ENCODE peak calls at places on chromosomes 6 and 20, in seven cellular contexts. H is suprapubic skin, D is GM12892, R is prostate gland, Y is breast epithelium, J is SK-N-SH, G is endothelial cell of umbilical vein. V is an unnamed sample.

GRCh38 chr20:46803446-46804020 is 91.1 kb upstream of the EYA2 start:
- DNase-seq in Y (no peak), D (no peak), J (no peak), H (peak), G (no peak), R (no peak), V (no peak)

GRCh38 chr20:17835240-17835940 is 133.2 kb downstream of the SNX5 start:
- DNase-seq in H (peak), G (peak), Y (peak), D (no peak), J (no peak), R (no peak), V (no peak)

GRCh38 chr6:168100803-168101095 is 21.7 kb upstream of the FRMD1 start:
- DNase-seq in H (no peak), R (no peak), J (peak), G (no peak), D (no peak), Y (no peak), V (no peak)

GRCh38 chr20:40931348-40932044 is 97.1 kb upstream of the TOP1 start:
- DNase-seq in H (no peak), G (no peak), J (no peak), Y (no peak), R (no peak), D (no peak), V (no peak)

GRCh38 chr20:23244207-23244915 is 106.2 kb upstream of the NXT1 start:
- DNase-seq in R (no peak), H (no peak), D (no peak), J (no peak), G (no peak), Y (no peak), V (no peak)

GRCh38 chr6:119446623-119447008 is 97.1 kb upstream of the MAN1A1 start:
- DNase-seq in G (no peak), Y (no peak), J (no peak), R (peak), D (no peak), H (peak), V (no peak)

GRCh38 chr6:17418281-17419188 is 25.1 kb downstream of the CAP2 start:
- DNase-seq in D (no peak), G (no peak), R (no peak), J (no peak), H (no peak), Y (no peak), V (no peak)

GRCh38 chr20:32976746-32977145 is 27.5 kb downstream of the SUN5 start:
- DNase-seq in J (no peak), D (no peak), R (no peak), G (no peak), H (peak), Y (no peak), V (no peak)

GRCh38 chr20:46406200-46406985 is at the start of gene ELMO2:
- DNase-seq in H (peak), Y (peak), D (peak), R (peak), J (peak), G (peak), V (peak)

GRCh38 chr20:635609-636338 is 17.2 kb downstream of the SRXN1 start:
- DNase-seq in J (no peak), Y (no peak), H (no peak), R (no peak), D (no peak), G (no peak), V (no peak)

GRCh38 chr20:17667445-17667844 is 14.6 kb downstream of the RRBP1 start:
- DNase-seq in R (no peak), G (no peak), H (no peak), J (no peak), Y (no peak), D (no peak), V (no peak)

GRCh38 chr20:47956261-47956995 is 171.1 kb upstream of the SULF2 start:
- DNase-seq in G (no peak), D (no peak), H (no peak), R (no peak), Y (no peak), J (no peak), V (no peak)

GRCh38 chr6:137866914-137867684 is at the start of gene TNFAIP3:
- DNase-seq in D (peak), H (peak), R (peak), Y (peak), J (peak), G (peak), V (peak)

GRCh38 chr6:31585531-31585930 is 546 bp upstream of the LST1 start:
- DNase-seq in Y (no peak), G (no peak), D (no peak), R (no peak), H (no peak), J (no peak), V (peak)

GRCh38 chr6:49546371-49546770 is 4.1 kb upstream of the C6orf141 start:
- DNase-seq in G (no peak), R (no peak), J (no peak), D (no peak), Y (no peak), H (no peak), V (no peak)

GRCh38 chr20:46025376-46025783 is 3.6 kb upstream of the SLC12A5 start:
- DNase-seq in R (no peak), Y (no peak), D (no peak), G (no peak), J (peak), H (no peak), V (no peak)

GRCh38 chr20:24738981-24739633 is 210.0 kb upstream of the CST7 start:
- DNase-seq in J (no peak), Y (no peak), G (no peak), R (no peak), D (no peak), H (no peak), V (no peak)

GRCh38 chr20:57210054-57210910 is 56.2 kb downstream of the BMP7 start:
- DNase-seq in R (no peak), D (no peak), H (no peak), G (no peak), J (no peak), Y (no peak), V (no peak)

GRCh38 chr6:142796571-142796970 is 148.4 kb downstream of the HIVEP2 start:
- DNase-seq in J (no peak), H (no peak), G (no peak), R (no peak), D (no peak), Y (no peak), V (no peak)

GRCh38 chr20:59483481-59483880 is 120.9 kb upstream of the PHACTR3 start:
- DNase-seq in H (no peak), J (no peak), Y (no peak), D (no peak), G (no peak), R (no peak), V (no peak)

GRCh38 chr20:17642404-17643269 is 39.4 kb downstream of the RRBP1 start:
- DNase-seq in R (no peak), Y (no peak), J (no peak), G (no peak), H (no peak), D (no peak), V (no peak)

GRCh38 chr20:16898433-16898832 is 150.3 kb downstream of the OTOR start:
- DNase-seq in J (no peak), D (no peak), Y (no peak), H (no peak), R (no peak), G (no peak), V (no peak)

GRCh38 chr6:139114741-139115140 is 20.1 kb upstream of the HECA start:
- DNase-seq in D (no peak), R (no peak), G (no peak), Y (no peak), H (no peak), J (no peak), V (no peak)

GRCh38 chr6:23505021-23505420 is 621.0 kb upstream of the NRSN1 start:
- DNase-seq in H (no peak), D (no peak), Y (no peak), J (no peak), G (no peak), R (no peak), V (no peak)

GRCh38 chr6:157488635-157489226 is 107.7 kb downstream of the ZDHHC14 start:
- DNase-seq in G (no peak), J (peak), H (no peak), D (no peak), Y (no peak), R (peak), V (no peak)

GRCh38 chr20:5354871-5355270 is 38.1 kb upstream of the PROKR2 start:
- DNase-seq in Y (no peak), G (no peak), D (no peak), H (no peak), R (no peak), J (no peak), V (no peak)

GRCh38 chr20:9397928-9398327 is 116.5 kb upstream of the LAMP5 start:
- DNase-seq in H (no peak), D (peak), R (no peak), Y (no peak), G (no peak), J (no peak), V (no peak)

GRCh38 chr6:149990672-149991402 is 27.1 kb downstream of the ULBP1 start:
- DNase-seq in D (peak), H (peak), R (no peak), J (peak), G (no peak), Y (no peak), V (peak)

GRCh38 chr6:13813621-13814175 is 659 bp downstream of the MCUR1 start:
- DNase-seq in Y (peak), D (no peak), H (peak), R (peak), J (peak), G (peak), V (peak)

GRCh38 chr6:139533573-139534471 is 159.4 kb upstream of the CITED2 start:
- DNase-seq in D (no peak), H (no peak), R (peak), Y (no peak), J (no peak), G (peak), V (no peak)

GRCh38 chr6:78831492-78831891 is 35.9 kb upstream of the IRAK1BP1 start:
- DNase-seq in Y (no peak), D (no peak), J (no peak), H (no peak), R (no peak), G (peak), V (no peak)

GRCh38 chr6:155126727-155127439 is 131.8 kb downstream of the TIAM2 start:
- DNase-seq in R (no peak), H (no peak), D (no peak), G (peak), J (no peak), Y (no peak), V (no peak)

GRCh38 chr6:119848706-119849105 is 499.1 kb upstream of the MAN1A1 start:
- DNase-seq in G (no peak), J (no peak), Y (no peak), D (no peak), H (no peak), R (no peak), V (no peak)

DNA sequence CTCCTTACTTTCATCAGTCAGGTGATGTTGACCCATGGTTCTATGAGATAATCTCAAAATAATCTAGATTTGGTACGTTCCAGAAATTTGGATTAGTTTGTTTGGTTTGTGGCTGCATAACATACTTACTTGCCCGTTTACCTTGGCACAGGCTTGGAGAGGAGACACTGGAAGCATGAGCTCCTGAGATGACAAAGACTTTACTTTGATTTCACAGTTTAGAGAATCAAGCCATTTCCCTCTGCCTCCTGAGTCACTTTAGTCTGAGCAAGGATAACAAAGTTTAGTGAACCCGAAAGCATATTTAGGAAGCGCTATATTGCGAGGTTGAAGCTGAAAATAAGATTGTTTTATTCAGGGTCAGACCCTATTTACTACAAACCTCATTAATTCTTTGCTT is 643.4 kb downstream of the QKI start:
- DNase-seq in J (no peak), D (no peak), R (no peak), H (no peak), G (peak), Y (no peak), V (no peak)
- TF ChIP-seq POLR2AphosphoS5 in J (no peak), D (no peak), R (no peak), H (no peak), G (no peak), Y (no peak), V (no peak)

GRCh38 chr20:35885212-35885611 is 69.1 kb downstream of the SCAND1 start:
- DNase-seq in J (no peak), H (no peak), Y (no peak), G (no peak), D (no peak), R (no peak), V (no peak)

GRCh38 chr20:35884541-35884865 is 69.8 kb downstream of the SCAND1 start:
- DNase-seq in J (no peak), R (no peak), G (no peak), H (no peak), D (no peak), Y (no peak), V (no peak)

GRCh38 chr20:35883341-35883777 is 70.9 kb downstream of the SCAND1 start:
- DNase-seq in Y (no peak), J (no peak), D (no peak), R (no peak), H (no peak), G (no peak), V (no peak)

GRCh38 chr20:35881676-35882075 is 72.6 kb downstream of the SCAND1 start:
- DNase-seq in H (no peak), D (no peak), Y (no peak), J (no peak), G (no peak), R (no peak), V (no peak)

GRCh38 chr20:35883778-35884540 is 70.3 kb downstream of the SCAND1 start:
- DNase-seq in H (peak), D (no peak), G (peak), J (peak), R (peak), Y (peak), V (peak)
- TF ChIP-seq POLR2AphosphoS5 in H (peak), D (no peak), G (peak), J (peak), R (peak), Y (peak), V (no peak)

DNA sequence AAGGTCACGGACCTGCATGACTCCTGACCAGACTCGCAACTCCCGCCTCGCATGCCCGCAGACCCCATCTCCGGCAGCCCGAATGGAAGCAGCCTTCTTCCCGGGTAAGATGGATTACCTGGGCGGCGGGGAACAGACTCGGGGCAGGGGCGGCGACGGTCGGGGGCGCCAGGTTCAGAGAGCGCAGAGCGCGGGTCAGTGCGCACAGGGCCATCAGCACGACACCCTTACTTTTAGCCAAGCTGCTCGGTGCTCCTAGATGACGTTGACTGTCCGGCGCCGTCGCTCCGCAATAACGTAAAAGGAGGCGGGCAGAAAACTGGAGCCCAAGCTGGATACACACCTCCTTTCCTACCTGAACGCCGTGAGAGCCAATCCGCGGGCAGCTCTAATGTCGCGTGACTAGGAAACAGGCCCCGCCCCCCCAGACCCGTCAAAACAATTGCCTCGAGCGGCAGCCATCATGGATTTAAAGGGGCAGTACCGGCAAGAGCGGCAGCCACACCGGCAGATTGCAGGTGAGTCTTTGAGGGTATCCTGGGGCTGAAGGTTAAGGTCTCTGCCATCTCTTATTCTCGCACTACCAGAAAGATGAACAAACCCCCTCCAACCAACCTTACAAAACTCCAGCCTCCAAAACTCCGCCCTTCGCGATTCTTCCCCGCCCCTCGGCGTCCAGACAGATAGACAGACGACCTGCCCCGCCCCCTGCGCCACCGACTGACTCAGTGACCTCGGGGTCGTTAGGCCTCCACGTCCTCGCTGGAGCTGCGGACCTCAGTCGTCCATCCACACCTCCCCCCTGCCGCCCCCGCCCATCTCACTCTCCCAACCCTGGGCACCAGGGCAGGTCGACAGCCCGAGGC is at the start of the genes KLC4 and MRPL2:
- DNase-seq in H (peak), D (peak), R (peak), Y (peak), J (peak), G (peak), V (peak)
- TF ChIP-seq POLR2AphosphoS5 in H (peak), D (peak), R (peak), Y (peak), J (peak), G (peak), V (peak)

GRCh38 chr6:27176096-27176495 is 71.4 kb upstream of the PRSS16 start:
- DNase-seq in G (no peak), H (no peak), J (peak), D (no peak), Y (no peak), R (no peak), V (no peak)

GRCh38 chr6:27177454-27178000 is 70.0 kb upstream of the PRSS16 start:
- DNase-seq in J (peak), D (peak), G (peak), R (peak), Y (peak), H (peak), V (peak)

GRCh38 chr6:27178860-27179259 is 68.6 kb upstream of the PRSS16 start:
- DNase-seq in G (no peak), R (no peak), J (no peak), D (no peak), Y (no peak), H (no peak), V (peak)

GRCh38 chr6:27174958-27175357 is 72.5 kb upstream of the PRSS16 start:
- DNase-seq in D (no peak), Y (no peak), H (no peak), R (no peak), J (no peak), G (no peak), V (no peak)

DNA sequence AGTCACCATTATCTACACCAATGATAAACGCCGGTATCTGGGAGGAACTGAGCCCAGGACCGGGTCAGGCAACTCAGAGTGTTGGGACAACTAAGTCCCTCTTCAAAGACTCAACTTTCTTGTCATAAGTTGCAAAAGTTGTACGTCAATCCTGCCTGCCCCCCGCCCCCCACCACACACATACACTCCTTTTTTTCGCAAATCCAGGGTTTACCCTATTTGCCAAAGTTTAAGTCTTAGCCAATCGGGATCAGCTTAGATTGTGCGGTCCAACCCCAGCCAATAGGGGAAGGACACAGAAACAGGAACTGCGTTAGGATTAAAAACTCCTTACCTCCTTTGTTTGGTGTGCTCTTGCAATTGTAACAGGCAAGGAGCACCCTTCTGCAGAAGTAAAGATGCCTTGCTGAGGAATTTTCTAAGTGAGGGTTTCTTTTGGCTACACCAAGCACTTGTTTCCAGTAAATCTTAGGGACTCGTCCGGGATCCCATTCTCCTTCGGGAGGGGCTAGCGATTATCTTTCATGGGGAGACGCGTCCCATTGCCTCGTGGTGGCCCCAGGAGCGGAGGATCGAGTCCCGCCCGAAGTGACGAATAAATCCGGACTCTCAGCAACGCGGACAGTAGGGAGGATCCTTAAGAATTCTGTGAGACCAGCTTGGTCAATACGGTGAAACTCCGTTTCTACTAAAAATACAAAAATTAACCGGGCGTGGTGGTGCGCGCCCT is 69.3 kb upstream of the PRSS16 start:
- DNase-seq in J (peak), Y (peak), D (no peak), H (no peak), G (peak), R (peak), V (peak)
- TF ChIP-seq POLR2AphosphoS5 in J (peak), Y (no peak), D (peak), H (no peak), G (no peak), R (peak), V (peak)

GRCh38 chr6:109453156-109453555 is 2.4 kb downstream of the MICAL1 start:
- DNase-seq in J (no peak), H (no peak), R (no peak), D (no peak), G (no peak), Y (no peak), V (no peak)

GRCh38 chr6:109455502-109456282 is at the start of gene MICAL1:
- DNase-seq in J (peak), Y (no peak), H (peak), D (peak), G (peak), R (peak), V (peak)

GRCh38 chr6:109455161-109455501 is 441 bp downstream of the MICAL1 start:
- DNase-seq in D (peak), Y (no peak), J (no peak), R (no peak), H (no peak), G (peak), V (peak)

GRCh38 chr6:109453594-109454482 is 1.7 kb downstream of the MICAL1 start:
- DNase-seq in J (peak), Y (no peak), H (no peak), R (no peak), D (no peak), G (no peak), V (no peak)

DNA sequence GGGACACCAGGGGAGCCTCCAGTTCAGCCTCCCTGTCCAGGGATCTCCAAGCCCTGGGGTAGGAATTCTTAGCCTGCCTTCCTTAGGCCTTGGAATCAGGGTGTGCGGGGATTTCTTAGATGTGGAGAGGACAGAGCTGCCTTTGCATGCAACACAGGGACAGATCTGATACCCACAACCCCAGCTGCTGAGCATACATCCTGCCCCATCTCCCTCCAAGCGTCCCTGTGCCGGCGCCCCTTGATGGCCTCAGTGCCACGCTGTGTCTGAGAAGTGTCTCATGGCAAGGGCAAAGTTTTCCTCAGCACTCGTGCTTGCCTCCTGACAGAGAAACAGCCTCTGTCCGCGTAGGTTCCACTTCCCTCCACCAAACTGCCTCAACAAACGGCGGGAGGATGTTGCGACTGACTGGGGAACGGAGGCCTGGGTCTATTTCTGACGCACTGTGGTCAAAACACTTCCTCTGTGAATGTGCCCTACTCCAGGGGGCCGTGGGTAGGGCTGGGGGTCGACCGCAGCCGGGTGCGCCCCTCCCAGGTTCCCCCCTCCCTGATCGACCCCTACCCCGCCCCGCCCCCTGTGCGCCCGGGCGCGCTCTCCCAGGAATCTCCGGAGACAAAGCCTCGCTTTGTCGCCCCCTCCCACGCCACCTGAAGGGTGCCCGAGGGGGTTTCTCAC is 950 bp downstream of the MICAL1 start:
- DNase-seq in G (no peak), R (no peak), D (peak), Y (peak), J (peak), H (peak), V (peak)
- TF ChIP-seq POLR2AphosphoS5 in G (no peak), R (no peak), D (peak), Y (no peak), J (no peak), H (no peak), V (no peak)

GRCh38 chr6:41027799-41028617 is 11.0 kb downstream of the UNC5CL start:
- DNase-seq in D (peak), R (peak), J (peak), H (peak), Y (peak), G (peak), V (peak)
- TF ChIP-seq POLR2AphosphoS5 in D (no peak), R (peak), J (no peak), H (no peak), Y (no peak), G (peak), V (peak)

V was measured in GM23338.